ENCODE peak calls at places on chromosomes 12 and 14, in four cellular contexts. Y is HepG2, N is GM12878, J is A549. P is an unnamed sample.

GRCh38 chr12:88144037-88144436 is 1.9 kb downstream of the TMTC3 start:
- DNase-seq in Y (no peak), N (no peak), J (no peak), P (peak; percentile 20)

GRCh38 chr14:65290830-65291229 is 121.7 kb upstream of the FUT8 start:
- DNase-seq in Y (peak; percentile 68), N (no peak), J (no peak), P (no peak)

GRCh38 chr12:51351913-51352532 is 5.5 kb upstream of the CELA1 start:
- DNase-seq in Y (peak; percentile 30), N (no peak), J (peak; percentile 46), P (peak; percentile 94)

GRCh38 chr12:49515266-49515665 is 23.6 kb upstream of the KCNH3 start:
- DNase-seq in Y (no peak), N (no peak), J (peak; percentile 47), P (no peak)

GRCh38 chr12:115660211-115660805 is 617.2 kb downstream of the MED13L start:
- DNase-seq in Y (no peak), N (no peak), J (no peak), P (no peak)

GRCh38 chr14:95310635-95311380 is 8.9 kb downstream of the CLMN start:
- DNase-seq in Y (no peak), N (no peak), J (no peak), P (no peak)

GRCh38 chr14:20658246-20658645 is 16.8 kb upstream of the OR6S1 start:
- DNase-seq in Y (no peak), N (no peak), J (no peak), P (no peak)

GRCh38 chr12:117885211-117885610 is 83.6 kb downstream of the KSR2 start:
- DNase-seq in Y (no peak), N (no peak), J (no peak), P (no peak)

GRCh38 chr12:67940780-67941243 is 48.4 kb upstream of the IFNG-AS1 start:
- DNase-seq in Y (peak; percentile 9), N (no peak), J (no peak), P (no peak)

GRCh38 chr12:124543591-124544310 is 23.7 kb downstream of the NCOR2 start:
- DNase-seq in Y (no peak), N (no peak), J (no peak), P (no peak)

GRCh38 chr12:105641742-105642141 is 311.3 kb downstream of the C12orf75 start:
- DNase-seq in Y (no peak), N (no peak), J (no peak), P (no peak)

GRCh38 chr12:19779393-19780056 is 340.2 kb downstream of the AEBP2 start:
- DNase-seq in Y (no peak), N (no peak), J (no peak), P (peak; percentile 50)

GRCh38 chr14:50598765-50599164 is 38.8 kb downstream of the ATL1 start:
- DNase-seq in Y (no peak), N (no peak), J (no peak), P (no peak)

GRCh38 chr12:49298160-49298559 is 3.2 kb downstream of the PRPH start:
- DNase-seq in Y (no peak), N (no peak), J (no peak), P (no peak)

GRCh38 chr14:70555890-70556289 is 21.1 kb upstream of the ADAM20 start:
- DNase-seq in Y (no peak), N (no peak), J (no peak), P (peak; percentile 76)

GRCh38 chr12:131005161-131006035 is 51.7 kb downstream of the ADGRD1 start:
- DNase-seq in Y (no peak), N (no peak), J (no peak), P (no peak)

GRCh38 chr14:101665478-101666078 is 95.9 kb upstream of the PPP2R5C start:
- DNase-seq in Y (peak; percentile 32), N (no peak), J (peak; percentile 71), P (peak; percentile 71)

GRCh38 chr14:92532490-92533163 is 19.0 kb downstream of the RIN3 start:
- DNase-seq in Y (no peak), N (no peak), J (no peak), P (no peak)

GRCh38 chr12:42798811-42799438 is 209.4 kb upstream of the PRICKLE1 start:
- DNase-seq in Y (no peak), N (no peak), J (no peak), P (no peak)

GRCh38 chr12:114241973-114242434 is 163.9 kb downstream of the TBX5 start:
- DNase-seq in Y (no peak), N (peak; percentile 8), J (no peak), P (peak; percentile 37)
- TF ChIP-seq JUNB in Y (no peak), N (no peak), J (no peak), P (no peak)

DNA sequence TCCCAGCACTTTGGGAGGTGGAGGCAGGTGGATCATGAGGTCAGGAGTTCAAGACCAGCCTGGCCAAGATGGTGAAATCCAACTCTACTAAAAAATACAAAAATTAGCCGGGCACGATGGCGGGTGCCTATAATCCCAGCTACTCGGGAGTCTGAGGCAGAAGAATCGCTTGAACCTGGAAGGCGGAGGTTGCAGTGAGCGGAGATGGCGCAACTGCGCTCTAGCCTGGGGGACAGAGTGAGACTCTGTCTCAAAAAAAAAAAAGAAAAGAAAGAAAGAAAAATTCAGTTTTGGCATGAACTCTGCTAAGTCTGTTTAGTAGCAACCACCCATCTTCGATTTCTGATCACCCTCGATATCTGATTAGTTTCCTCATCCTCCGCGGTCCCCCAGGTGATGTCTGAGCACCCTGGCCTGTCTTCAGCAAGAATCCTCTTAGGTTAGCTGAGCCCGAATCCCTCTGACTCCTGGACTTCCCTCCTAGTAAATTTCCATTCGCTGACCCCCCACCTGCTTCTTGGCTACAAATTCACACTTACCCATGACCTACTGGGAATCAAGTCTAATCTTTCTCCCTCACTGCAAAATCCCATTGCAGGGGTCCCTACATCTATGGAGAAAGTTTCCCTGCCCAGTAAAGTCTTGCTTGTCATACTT is 879 bp upstream of the HSPB8 start:
- DNase-seq in Y (no peak), N (no peak), J (no peak), P (no peak)
- TF ChIP-seq JUNB in Y (no peak), N (no peak), J (no peak), P (no peak)

DNA sequence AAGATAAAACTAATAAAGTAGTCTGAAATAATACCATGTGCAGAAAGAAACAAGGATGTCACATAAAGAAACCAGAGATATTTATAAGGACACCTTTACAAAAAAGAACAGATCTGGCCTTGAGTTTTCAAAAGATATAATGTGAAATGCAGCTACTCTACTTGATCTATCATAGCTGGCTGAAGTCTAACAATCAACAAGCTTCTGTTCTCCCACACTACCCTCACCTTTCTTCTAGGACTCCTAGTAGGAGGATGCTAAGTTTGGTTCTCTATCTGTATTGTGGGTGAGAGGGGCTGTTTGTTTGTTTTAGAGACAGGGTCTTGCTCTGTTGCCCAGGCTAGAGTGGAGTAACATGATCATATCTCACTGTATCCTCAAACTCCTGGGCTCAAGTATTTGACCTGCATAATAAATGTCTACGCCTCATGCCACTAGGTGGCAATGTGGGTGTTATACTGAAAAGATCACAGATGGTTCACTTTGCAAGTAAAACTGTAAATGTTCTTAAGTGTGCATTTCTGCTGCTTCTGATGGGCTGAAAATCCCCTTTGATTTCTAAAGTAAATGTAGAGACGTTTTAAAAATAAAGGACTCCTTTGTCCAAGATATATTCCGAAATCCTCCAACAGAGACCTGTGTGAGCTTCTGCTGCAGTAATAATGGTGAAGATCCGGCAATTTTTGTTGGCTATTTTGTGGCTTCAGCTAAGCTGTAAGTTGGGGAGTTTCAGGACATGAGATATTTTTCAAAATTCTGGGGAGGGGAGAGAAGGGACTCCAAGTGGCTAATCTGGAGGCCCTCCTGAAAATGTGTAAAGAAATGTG is 269.3 kb downstream of the DAD1 start:
- DNase-seq in Y (peak; percentile 80), N (peak; percentile 42), J (peak; percentile 29), P (peak; percentile 76)
- TF ChIP-seq JUNB in Y (no peak), N (no peak), J (no peak), P (no peak)

DNA sequence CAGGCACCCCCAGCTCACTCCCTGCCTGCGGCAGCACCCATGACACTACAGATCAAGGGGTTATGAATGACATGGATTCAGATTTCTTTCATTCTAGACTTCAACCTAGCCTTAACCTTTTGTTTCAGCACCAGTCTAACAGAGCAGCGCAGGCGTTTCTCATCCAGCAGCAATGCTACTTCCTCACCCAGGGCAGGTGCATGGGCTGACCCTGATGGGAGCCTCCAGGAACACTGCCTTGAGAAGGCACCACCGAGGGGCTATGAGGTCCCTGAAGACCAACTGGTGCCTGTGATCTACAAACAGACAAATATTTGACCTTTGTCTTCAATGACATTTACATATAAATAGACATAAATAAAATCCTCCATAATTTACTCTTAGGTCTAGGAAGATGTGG is 10.8 kb downstream of the CDCA4 start:
- DNase-seq in Y (no peak), N (no peak), J (no peak), P (no peak)
- TF ChIP-seq JUNB in Y (no peak), N (no peak), J (no peak), P (no peak)

DNA sequence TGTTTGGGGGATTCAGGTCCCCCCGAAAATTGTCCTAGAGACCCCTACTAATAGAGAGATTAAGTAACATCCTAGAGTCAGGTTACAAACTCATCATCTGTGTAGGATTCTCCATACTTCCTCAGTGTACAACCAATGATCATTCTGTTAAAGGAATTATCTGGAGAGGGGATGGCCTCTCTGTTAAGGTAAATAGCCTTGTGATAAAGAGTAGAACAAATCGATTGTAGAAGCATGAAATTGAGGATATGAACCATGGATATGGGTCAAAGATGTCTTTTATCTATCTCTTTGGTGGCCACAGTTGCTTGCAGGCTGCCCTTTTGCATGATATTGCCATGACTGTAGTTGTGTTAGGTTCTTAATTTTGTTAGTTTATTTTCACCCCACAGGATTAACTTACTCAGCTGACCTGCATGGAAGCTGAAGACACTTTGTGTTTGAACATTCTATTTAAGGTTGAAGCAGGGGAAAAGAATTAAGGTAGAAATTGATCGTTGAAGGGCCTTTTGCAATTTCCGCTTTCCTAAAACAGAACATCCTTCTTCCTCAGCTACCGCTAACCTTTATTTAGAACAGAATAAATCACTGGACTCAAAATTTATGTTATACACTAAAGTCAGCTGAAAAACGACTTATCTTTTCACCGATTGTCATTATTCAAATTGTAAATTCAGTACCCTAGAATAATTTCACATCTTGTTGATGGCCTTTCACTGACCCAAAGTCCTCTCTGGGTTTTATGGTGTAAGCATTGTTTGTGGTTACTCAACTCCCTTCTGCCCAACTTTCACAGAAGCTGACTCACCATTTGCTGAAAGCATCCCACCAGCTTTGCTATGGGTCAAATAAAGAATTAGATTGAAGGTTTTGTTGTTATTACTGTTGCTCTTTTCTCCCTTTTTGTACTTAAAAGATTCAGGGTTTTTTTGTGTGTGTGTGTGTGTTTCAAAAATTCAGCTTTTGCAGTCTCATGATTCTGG is 52.3 kb downstream of the IRAK3 start:
- DNase-seq in Y (no peak), N (no peak), J (no peak), P (no peak)
- TF ChIP-seq JUNB in Y (no peak), N (no peak), J (no peak), P (no peak)

GRCh38 chr12:128795530-128796361 is 28.0 kb downstream of the SLC15A4 start:
- DNase-seq in Y (no peak), N (no peak), J (no peak), P (no peak)

GRCh38 chr12:128794661-128795529 is 28.9 kb downstream of the SLC15A4 start:
- DNase-seq in Y (no peak), N (no peak), J (no peak), P (no peak)

GRCh38 chr12:128796439-128797118 is 27.2 kb downstream of the SLC15A4 start:
- DNase-seq in Y (no peak), N (no peak), J (no peak), P (no peak)

GRCh38 chr12:128798543-128799341 is 25.0 kb downstream of the SLC15A4 start:
- DNase-seq in Y (no peak), N (no peak), J (no peak), P (no peak)

GRCh38 chr12:128797119-128798118 is 26.3 kb downstream of the SLC15A4 start:
- DNase-seq in Y (no peak), N (no peak), J (no peak), P (no peak)
- TF ChIP-seq JUNB in Y (no peak), N (no peak), J (no peak), P (no peak)

P was measured in GM23338.